ENCODE peak calls at places on chromosomes 5 and 9, in ten cellular contexts. One of them, this sample, is unnamed.

GRCh38 chr9:35993976-35994720 is 36.2 kb upstream of the OR2S2 start:
- DNase-seq in mucosa of descending colon: no peak
- DNase-seq in AG08396: no peak
- DNase-seq in naive B cell: no peak
- DNase-seq in COLO829: no peak
- DNase-seq in NCI-H69: no peak
- DNase-seq in stimulated activated CD4-positive, alpha-beta T cell treated with anti-CD3 and anti-CD28 coated beads, Interleukin-2, amount 100 ng/mL, for 48 hours: no peak
- DNase-seq in NCI-H2029 treated with DMSO at 0.1 percent for 48 hours: no peak
- DNase-seq in naive thymus-derived CD8-positive, alpha-beta T cell: no peak
- DNase-seq in central memory CD8-positive, alpha-beta T cell: no peak
- DNase-seq in this sample: no peak

GRCh38 chr5:115751176-115751575 is 65.3 kb downstream of the CDO1 start:
- DNase-seq in COLO829: no peak
- DNase-seq in central memory CD8-positive, alpha-beta T cell: no peak
- DNase-seq in mucosa of descending colon: no peak
- DNase-seq in naive thymus-derived CD8-positive, alpha-beta T cell: no peak
- DNase-seq in naive B cell: no peak
- DNase-seq in stimulated activated CD4-positive, alpha-beta T cell treated with anti-CD3 and anti-CD28 coated beads, Interleukin-2, amount 100 ng/mL, for 48 hours: no peak
- DNase-seq in NCI-H69: no peak
- DNase-seq in AG08396: no peak
- DNase-seq in NCI-H2029 treated with DMSO at 0.1 percent for 48 hours: no peak
- DNase-seq in this sample: no peak

GRCh38 chr5:74877624-74878304 is 11.6 kb upstream of the FAM169A start:
- DNase-seq in NCI-H69: no peak
- DNase-seq in naive thymus-derived CD8-positive, alpha-beta T cell: no peak
- DNase-seq in naive B cell: no peak
- DNase-seq in stimulated activated CD4-positive, alpha-beta T cell treated with anti-CD3 and anti-CD28 coated beads, Interleukin-2, amount 100 ng/mL, for 48 hours: no peak
- DNase-seq in COLO829: peak; percentile 57
- DNase-seq in central memory CD8-positive, alpha-beta T cell: no peak
- DNase-seq in AG08396: no peak
- DNase-seq in mucosa of descending colon: no peak
- DNase-seq in NCI-H2029 treated with DMSO at 0.1 percent for 48 hours: no peak
- DNase-seq in this sample: no peak

GRCh38 chr9:108310202-108310601 is 545.6 kb downstream of the ACTL7B start:
- DNase-seq in naive thymus-derived CD8-positive, alpha-beta T cell: no peak
- DNase-seq in AG08396: no peak
- DNase-seq in NCI-H69: no peak
- DNase-seq in COLO829: no peak
- DNase-seq in naive B cell: no peak
- DNase-seq in stimulated activated CD4-positive, alpha-beta T cell treated with anti-CD3 and anti-CD28 coated beads, Interleukin-2, amount 100 ng/mL, for 48 hours: no peak
- DNase-seq in mucosa of descending colon: no peak
- DNase-seq in NCI-H2029 treated with DMSO at 0.1 percent for 48 hours: no peak
- DNase-seq in central memory CD8-positive, alpha-beta T cell: no peak
- DNase-seq in this sample: no peak

GRCh38 chr5:72379936-72380335 is 59.8 kb downstream of the PTCD2 start:
- DNase-seq in mucosa of descending colon: no peak
- DNase-seq in NCI-H69: no peak
- DNase-seq in central memory CD8-positive, alpha-beta T cell: no peak
- DNase-seq in COLO829: peak; percentile 74
- DNase-seq in naive B cell: no peak
- DNase-seq in AG08396: no peak
- DNase-seq in NCI-H2029 treated with DMSO at 0.1 percent for 48 hours: no peak
- DNase-seq in stimulated activated CD4-positive, alpha-beta T cell treated with anti-CD3 and anti-CD28 coated beads, Interleukin-2, amount 100 ng/mL, for 48 hours: no peak
- DNase-seq in naive thymus-derived CD8-positive, alpha-beta T cell: no peak
- DNase-seq in this sample: no peak

GRCh38 chr5:43729846-43730478 is 127.0 kb downstream of the NNT start:
- DNase-seq in mucosa of descending colon: no peak
- DNase-seq in COLO829: no peak
- DNase-seq in central memory CD8-positive, alpha-beta T cell: no peak
- DNase-seq in NCI-H2029 treated with DMSO at 0.1 percent for 48 hours: peak; percentile 1
- DNase-seq in stimulated activated CD4-positive, alpha-beta T cell treated with anti-CD3 and anti-CD28 coated beads, Interleukin-2, amount 100 ng/mL, for 48 hours: no peak
- DNase-seq in NCI-H69: peak; percentile 32
- DNase-seq in AG08396: peak; percentile 17
- DNase-seq in naive thymus-derived CD8-positive, alpha-beta T cell: no peak
- DNase-seq in naive B cell: no peak
- DNase-seq in this sample: peak; percentile 4

GRCh38 chr9:134547161-134548100 is 94.2 kb upstream of the COL5A1 start:
- DNase-seq in stimulated activated CD4-positive, alpha-beta T cell treated with anti-CD3 and anti-CD28 coated beads, Interleukin-2, amount 100 ng/mL, for 48 hours: no peak
- DNase-seq in naive thymus-derived CD8-positive, alpha-beta T cell: peak; percentile 27
- DNase-seq in central memory CD8-positive, alpha-beta T cell: no peak
- DNase-seq in AG08396: no peak
- DNase-seq in NCI-H69: no peak
- DNase-seq in COLO829: no peak
- DNase-seq in NCI-H2029 treated with DMSO at 0.1 percent for 48 hours: no peak
- DNase-seq in mucosa of descending colon: peak; percentile 51
- DNase-seq in naive B cell: no peak
- DNase-seq in this sample: no peak

GRCh38 chr5:167916261-167916660 is 375.2 kb upstream of the WWC1 start:
- DNase-seq in naive B cell: no peak
- DNase-seq in naive thymus-derived CD8-positive, alpha-beta T cell: no peak
- DNase-seq in mucosa of descending colon: no peak
- DNase-seq in NCI-H69: no peak
- DNase-seq in AG08396: no peak
- DNase-seq in stimulated activated CD4-positive, alpha-beta T cell treated with anti-CD3 and anti-CD28 coated beads, Interleukin-2, amount 100 ng/mL, for 48 hours: no peak
- DNase-seq in NCI-H2029 treated with DMSO at 0.1 percent for 48 hours: no peak
- DNase-seq in COLO829: no peak
- DNase-seq in central memory CD8-positive, alpha-beta T cell: no peak
- DNase-seq in this sample: no peak

GRCh38 chr5:38712416-38712815 is 133.4 kb upstream of the OSMR start:
- DNase-seq in naive B cell: no peak
- DNase-seq in central memory CD8-positive, alpha-beta T cell: no peak
- DNase-seq in NCI-H69: no peak
- DNase-seq in stimulated activated CD4-positive, alpha-beta T cell treated with anti-CD3 and anti-CD28 coated beads, Interleukin-2, amount 100 ng/mL, for 48 hours: no peak
- DNase-seq in COLO829: no peak
- DNase-seq in naive thymus-derived CD8-positive, alpha-beta T cell: no peak
- DNase-seq in AG08396: no peak
- DNase-seq in NCI-H2029 treated with DMSO at 0.1 percent for 48 hours: no peak
- DNase-seq in mucosa of descending colon: no peak
- DNase-seq in this sample: no peak

GRCh38 chr5:148820778-148821395 is 5.5 kb upstream of the ADRB2 start:
- DNase-seq in AG08396: no peak
- DNase-seq in mucosa of descending colon: no peak
- DNase-seq in stimulated activated CD4-positive, alpha-beta T cell treated with anti-CD3 and anti-CD28 coated beads, Interleukin-2, amount 100 ng/mL, for 48 hours: no peak
- DNase-seq in naive B cell: no peak
- DNase-seq in naive thymus-derived CD8-positive, alpha-beta T cell: no peak
- DNase-seq in NCI-H2029 treated with DMSO at 0.1 percent for 48 hours: no peak
- DNase-seq in NCI-H69: peak; percentile 70
- DNase-seq in central memory CD8-positive, alpha-beta T cell: no peak
- DNase-seq in COLO829: no peak
- DNase-seq in this sample: no peak

GRCh38 chr5:64859881-64860280 is 91.2 kb downstream of the CWC27 start:
- DNase-seq in naive B cell: no peak
- DNase-seq in central memory CD8-positive, alpha-beta T cell: no peak
- DNase-seq in NCI-H2029 treated with DMSO at 0.1 percent for 48 hours: no peak
- DNase-seq in mucosa of descending colon: no peak
- DNase-seq in NCI-H69: no peak
- DNase-seq in stimulated activated CD4-positive, alpha-beta T cell treated with anti-CD3 and anti-CD28 coated beads, Interleukin-2, amount 100 ng/mL, for 48 hours: no peak
- DNase-seq in COLO829: no peak
- DNase-seq in naive thymus-derived CD8-positive, alpha-beta T cell: no peak
- DNase-seq in AG08396: no peak
- DNase-seq in this sample: no peak

GRCh38 chr5:137938358-137939138 is 49.3 kb downstream of the PKD2L2 start:
- DNase-seq in COLO829: no peak
- DNase-seq in stimulated activated CD4-positive, alpha-beta T cell treated with anti-CD3 and anti-CD28 coated beads, Interleukin-2, amount 100 ng/mL, for 48 hours: no peak
- DNase-seq in NCI-H69: no peak
- DNase-seq in naive B cell: no peak
- DNase-seq in NCI-H2029 treated with DMSO at 0.1 percent for 48 hours: no peak
- DNase-seq in AG08396: no peak
- DNase-seq in mucosa of descending colon: no peak
- DNase-seq in naive thymus-derived CD8-positive, alpha-beta T cell: no peak
- DNase-seq in central memory CD8-positive, alpha-beta T cell: no peak
- DNase-seq in this sample: no peak

GRCh38 chr5:71782393-71782770 is 63.3 kb downstream of the CARTPT start:
- DNase-seq in AG08396: no peak
- DNase-seq in NCI-H69: peak; percentile 53
- DNase-seq in naive B cell: no peak
- DNase-seq in COLO829: no peak
- DNase-seq in NCI-H2029 treated with DMSO at 0.1 percent for 48 hours: no peak
- DNase-seq in stimulated activated CD4-positive, alpha-beta T cell treated with anti-CD3 and anti-CD28 coated beads, Interleukin-2, amount 100 ng/mL, for 48 hours: no peak
- DNase-seq in mucosa of descending colon: no peak
- DNase-seq in central memory CD8-positive, alpha-beta T cell: no peak
- DNase-seq in naive thymus-derived CD8-positive, alpha-beta T cell: no peak
- DNase-seq in this sample: no peak

GRCh38 chr5:66757219-66757833 is 161.1 kb downstream of the MAST4 start:
- DNase-seq in NCI-H2029 treated with DMSO at 0.1 percent for 48 hours: peak; percentile 43
- DNase-seq in mucosa of descending colon: no peak
- DNase-seq in stimulated activated CD4-positive, alpha-beta T cell treated with anti-CD3 and anti-CD28 coated beads, Interleukin-2, amount 100 ng/mL, for 48 hours: no peak
- DNase-seq in central memory CD8-positive, alpha-beta T cell: no peak
- DNase-seq in NCI-H69: peak; percentile 86
- DNase-seq in naive B cell: peak; percentile 8
- DNase-seq in COLO829: peak; percentile 42
- DNase-seq in naive thymus-derived CD8-positive, alpha-beta T cell: no peak
- DNase-seq in AG08396: peak; percentile 33
- DNase-seq in this sample: peak; percentile 9

GRCh38 chr5:80186634-80187033 is 69.2 kb downstream of the SERINC5 start:
- DNase-seq in stimulated activated CD4-positive, alpha-beta T cell treated with anti-CD3 and anti-CD28 coated beads, Interleukin-2, amount 100 ng/mL, for 48 hours: no peak
- DNase-seq in mucosa of descending colon: no peak
- DNase-seq in NCI-H2029 treated with DMSO at 0.1 percent for 48 hours: no peak
- DNase-seq in naive thymus-derived CD8-positive, alpha-beta T cell: no peak
- DNase-seq in NCI-H69: peak; percentile 8
- DNase-seq in AG08396: no peak
- DNase-seq in naive B cell: no peak
- DNase-seq in central memory CD8-positive, alpha-beta T cell: no peak
- DNase-seq in COLO829: no peak
- DNase-seq in this sample: no peak

GRCh38 chr5:150131978-150132694 is 23.5 kb downstream of the PDGFRB start:
- DNase-seq in AG08396: peak; percentile 50
- DNase-seq in central memory CD8-positive, alpha-beta T cell: no peak
- DNase-seq in naive thymus-derived CD8-positive, alpha-beta T cell: no peak
- DNase-seq in NCI-H69: no peak
- DNase-seq in stimulated activated CD4-positive, alpha-beta T cell treated with anti-CD3 and anti-CD28 coated beads, Interleukin-2, amount 100 ng/mL, for 48 hours: no peak
- DNase-seq in naive B cell: no peak
- DNase-seq in mucosa of descending colon: no peak
- DNase-seq in NCI-H2029 treated with DMSO at 0.1 percent for 48 hours: no peak
- DNase-seq in COLO829: no peak
- DNase-seq in this sample: no peak

GRCh38 chr5:65100846-65101678 is 332.3 kb downstream of the CWC27 start:
- DNase-seq in AG08396: peak; percentile 87
- DNase-seq in NCI-H2029 treated with DMSO at 0.1 percent for 48 hours: peak; percentile 43
- DNase-seq in COLO829: peak; percentile 55
- DNase-seq in mucosa of descending colon: no peak
- DNase-seq in stimulated activated CD4-positive, alpha-beta T cell treated with anti-CD3 and anti-CD28 coated beads, Interleukin-2, amount 100 ng/mL, for 48 hours: peak; percentile 14
- DNase-seq in central memory CD8-positive, alpha-beta T cell: no peak
- DNase-seq in NCI-H69: peak; percentile 90
- DNase-seq in naive thymus-derived CD8-positive, alpha-beta T cell: no peak
- DNase-seq in naive B cell: no peak
- DNase-seq in this sample: peak; percentile 30

GRCh38 chr9:137650779-137651178 is 32.0 kb downstream of the EHMT1 start:
- DNase-seq in naive B cell: no peak
- DNase-seq in AG08396: no peak
- DNase-seq in COLO829: no peak
- DNase-seq in stimulated activated CD4-positive, alpha-beta T cell treated with anti-CD3 and anti-CD28 coated beads, Interleukin-2, amount 100 ng/mL, for 48 hours: no peak
- DNase-seq in NCI-H69: no peak
- DNase-seq in naive thymus-derived CD8-positive, alpha-beta T cell: no peak
- DNase-seq in central memory CD8-positive, alpha-beta T cell: no peak
- DNase-seq in NCI-H2029 treated with DMSO at 0.1 percent for 48 hours: no peak
- DNase-seq in mucosa of descending colon: no peak
- DNase-seq in this sample: no peak

GRCh38 chr5:73686912-73687311 is 60.9 kb downstream of the ARHGEF28 start:
- DNase-seq in mucosa of descending colon: no peak
- DNase-seq in COLO829: no peak
- DNase-seq in central memory CD8-positive, alpha-beta T cell: no peak
- DNase-seq in naive B cell: no peak
- DNase-seq in NCI-H69: no peak
- DNase-seq in NCI-H2029 treated with DMSO at 0.1 percent for 48 hours: no peak
- DNase-seq in stimulated activated CD4-positive, alpha-beta T cell treated with anti-CD3 and anti-CD28 coated beads, Interleukin-2, amount 100 ng/mL, for 48 hours: no peak
- DNase-seq in AG08396: no peak
- DNase-seq in naive thymus-derived CD8-positive, alpha-beta T cell: no peak
- DNase-seq in this sample: no peak

GRCh38 chr5:155676967-155677366 is 650.0 kb upstream of the SGCD start:
- DNase-seq in NCI-H69: no peak
- DNase-seq in stimulated activated CD4-positive, alpha-beta T cell treated with anti-CD3 and anti-CD28 coated beads, Interleukin-2, amount 100 ng/mL, for 48 hours: no peak
- DNase-seq in central memory CD8-positive, alpha-beta T cell: no peak
- DNase-seq in COLO829: no peak
- DNase-seq in naive B cell: no peak
- DNase-seq in AG08396: no peak
- DNase-seq in mucosa of descending colon: no peak
- DNase-seq in NCI-H2029 treated with DMSO at 0.1 percent for 48 hours: no peak
- DNase-seq in naive thymus-derived CD8-positive, alpha-beta T cell: no peak
- DNase-seq in this sample: no peak

GRCh38 chr9:99515087-99515486 is 293.0 kb downstream of the SEC61B start:
- DNase-seq in NCI-H2029 treated with DMSO at 0.1 percent for 48 hours: no peak
- DNase-seq in stimulated activated CD4-positive, alpha-beta T cell treated with anti-CD3 and anti-CD28 coated beads, Interleukin-2, amount 100 ng/mL, for 48 hours: no peak
- DNase-seq in central memory CD8-positive, alpha-beta T cell: no peak
- DNase-seq in naive thymus-derived CD8-positive, alpha-beta T cell: no peak
- DNase-seq in COLO829: no peak
- DNase-seq in mucosa of descending colon: no peak
- DNase-seq in AG08396: no peak
- DNase-seq in naive B cell: no peak
- DNase-seq in NCI-H69: no peak
- DNase-seq in this sample: no peak

GRCh38 chr9:122133984-122134535 is 25.5 kb downstream of the NDUFA8 start:
- DNase-seq in AG08396: no peak
- DNase-seq in naive B cell: no peak
- DNase-seq in naive thymus-derived CD8-positive, alpha-beta T cell: no peak
- DNase-seq in central memory CD8-positive, alpha-beta T cell: no peak
- DNase-seq in NCI-H2029 treated with DMSO at 0.1 percent for 48 hours: no peak
- DNase-seq in mucosa of descending colon: no peak
- DNase-seq in stimulated activated CD4-positive, alpha-beta T cell treated with anti-CD3 and anti-CD28 coated beads, Interleukin-2, amount 100 ng/mL, for 48 hours: no peak
- DNase-seq in COLO829: no peak
- DNase-seq in NCI-H69: no peak
- DNase-seq in this sample: no peak

GRCh38 chr9:126423709-126424185 is 97.1 kb downstream of the MVB12B start:
- DNase-seq in naive thymus-derived CD8-positive, alpha-beta T cell: no peak
- DNase-seq in NCI-H2029 treated with DMSO at 0.1 percent for 48 hours: no peak
- DNase-seq in stimulated activated CD4-positive, alpha-beta T cell treated with anti-CD3 and anti-CD28 coated beads, Interleukin-2, amount 100 ng/mL, for 48 hours: no peak
- DNase-seq in NCI-H69: no peak
- DNase-seq in central memory CD8-positive, alpha-beta T cell: no peak
- DNase-seq in naive B cell: no peak
- DNase-seq in mucosa of descending colon: no peak
- DNase-seq in AG08396: no peak
- DNase-seq in COLO829: no peak
- DNase-seq in this sample: no peak